ENCODE peak calls at places on chromosomes 13 and 19, in eight cellular contexts. T, C, X, W, Z, V, A and I are unnamed samples.

GRCh38 chr19:42497492-42498226 is 30.6 kb downstream of the CEACAM1 start:
- DNase-seq in T (no peak), C (peak), X (no peak), W (peak), Z (no peak), V (peak), A (no peak), I (no peak)

GRCh38 chr13:54573186-54573585 is 1544.6 kb downstream of the OLFM4 start:
- DNase-seq in T (peak), C (no peak), X (no peak), W (no peak), Z (no peak), V (no peak), A (no peak), I (no peak)

GRCh38 chr13:82356667-82357066 is 1525.6 kb downstream of the SLITRK1 start:
- DNase-seq in T (no peak), C (no peak), X (no peak), W (no peak), Z (no peak), V (peak), A (no peak), I (no peak)

GRCh38 chr13:101242720-101243119 is 173.6 kb downstream of the NALCN start:
- DNase-seq in T (no peak), C (no peak), X (no peak), W (no peak), Z (no peak), V (no peak), A (no peak), I (no peak)

GRCh38 chr13:97856001-97856675 is 97.3 kb upstream of the IPO5 start:
- DNase-seq in T (no peak), C (no peak), X (peak), W (no peak), Z (peak), V (no peak), A (peak), I (no peak)

GRCh38 chr13:91401916-91402315 is 3.5 kb downstream of the GPC5 start:
- DNase-seq in T (no peak), C (no peak), X (no peak), W (no peak), Z (no peak), V (no peak), A (no peak), I (no peak)

GRCh38 chr13:86737334-86737932 is 933.7 kb upstream of the SLITRK5 start:
- DNase-seq in T (no peak), C (no peak), X (no peak), W (no peak), Z (no peak), V (no peak), A (no peak), I (no peak)

GRCh38 chr19:45640849-45641273 is 1.7 kb upstream of the EML2 start:
- DNase-seq in T (no peak), C (no peak), X (no peak), W (peak), Z (no peak), V (no peak), A (no peak), I (no peak)

GRCh38 chr19:5828661-5829566 is 10.6 kb downstream of the FUT6 start:
- DNase-seq in T (no peak), C (no peak), X (peak), W (peak), Z (peak), V (no peak), A (no peak), I (no peak)

GRCh38 chr19:3986260-3987041 is 1.2 kb upstream of the EEF2 start:
- DNase-seq in T (no peak), C (peak), X (no peak), W (peak), Z (peak), V (peak), A (peak), I (no peak)

GRCh38 chr19:13839938-13840750 is 36.8 kb upstream of the NANOS3 start:
- DNase-seq in T (no peak), C (no peak), X (peak), W (peak), Z (no peak), V (peak), A (peak), I (peak)

GRCh38 chr19:11361771-11362731 is 6.8 kb downstream of the PLPPR2 start:
- DNase-seq in T (no peak), C (no peak), X (no peak), W (no peak), Z (no peak), V (no peak), A (no peak), I (no peak)

GRCh38 chr13:27920677-27921420 is 1.0 kb downstream of the PDX1 start:
- DNase-seq in T (no peak), C (no peak), X (no peak), W (no peak), Z (no peak), V (peak), A (no peak), I (no peak)

GRCh38 chr13:30373727-30374126 is 48.6 kb upstream of the UBE2L5 start:
- DNase-seq in T (no peak), C (peak), X (no peak), W (no peak), Z (no peak), V (no peak), A (no peak), I (no peak)

GRCh38 chr13:75124415-75124814 is 357.6 kb downstream of the TBC1D4 start:
- DNase-seq in T (no peak), C (no peak), X (no peak), W (no peak), Z (no peak), V (no peak), A (no peak), I (no peak)

GRCh38 chr13:66859078-66859477 is 371.1 kb downstream of the PCDH9 start:
- DNase-seq in T (no peak), C (no peak), X (no peak), W (no peak), Z (no peak), V (no peak), A (no peak), I (no peak)

GRCh38 chr19:541699-542098 is 2.2 kb upstream of the GZMM start:
- DNase-seq in T (no peak), C (no peak), X (no peak), W (no peak), Z (no peak), V (no peak), A (no peak), I (no peak)

GRCh38 chr19:12868540-12869112 is 12.6 kb downstream of the DNASE2 start:
- DNase-seq in T (no peak), C (no peak), X (no peak), W (no peak), Z (no peak), V (peak), A (no peak), I (no peak)

GRCh38 chr19:17138937-17139598 is 63.5 kb downstream of the MYO9B start:
- DNase-seq in T (no peak), C (no peak), X (no peak), W (peak), Z (peak), V (no peak), A (peak), I (peak)

GRCh38 chr19:3343619-3344502 is 22.5 kb upstream of the NFIC start:
- DNase-seq in T (no peak), C (no peak), X (peak), W (peak), Z (peak), V (peak), A (peak), I (peak)

GRCh38 chr13:33367931-33368330 is 82.4 kb upstream of the STARD13 start:
- DNase-seq in T (no peak), C (peak), X (no peak), W (peak), Z (no peak), V (no peak), A (no peak), I (no peak)

GRCh38 chr13:37443538-37443937 is 155.0 kb downstream of the POSTN start:
- DNase-seq in T (no peak), C (no peak), X (no peak), W (no peak), Z (no peak), V (no peak), A (no peak), I (no peak)

GRCh38 chr13:25945596-25945995 is 106.2 kb downstream of the SHISA2 start:
- DNase-seq in T (no peak), C (no peak), X (no peak), W (no peak), Z (no peak), V (no peak), A (no peak), I (no peak)

GRCh38 chr13:112097770-112098169 is 30.8 kb downstream of the SOX1 start:
- DNase-seq in T (no peak), C (no peak), X (no peak), W (no peak), Z (no peak), V (no peak), A (no peak), I (no peak)

GRCh38 chr13:86788624-86789023 is 882.5 kb upstream of the SLITRK5 start:
- DNase-seq in T (no peak), C (no peak), X (no peak), W (no peak), Z (no peak), V (no peak), A (no peak), I (no peak)

GRCh38 chr19:36215276-36216171 is 618 bp downstream of the ZNF146 start:
- DNase-seq in T (no peak), C (no peak), X (no peak), W (no peak), Z (no peak), V (peak), A (no peak), I (no peak)

GRCh38 chr13:80131204-80131603 is 209.7 kb downstream of the SPRY2 start:
- DNase-seq in T (no peak), C (no peak), X (peak), W (peak), Z (peak), V (peak), A (peak), I (peak)

GRCh38 chr13:98916403-98916802 is 61.5 kb downstream of the DOCK9 start:
- DNase-seq in T (no peak), C (no peak), X (no peak), W (no peak), Z (no peak), V (no peak), A (no peak), I (no peak)

GRCh38 chr19:29927944-29928669 is 13.9 kb upstream of the URI1 start:
- DNase-seq in T (no peak), C (peak), X (no peak), W (no peak), Z (no peak), V (no peak), A (no peak), I (no peak)

GRCh38 chr19:43743059-43743458 is 11.7 kb downstream of the SMG9 start:
- DNase-seq in T (no peak), C (no peak), X (no peak), W (no peak), Z (no peak), V (no peak), A (no peak), I (no peak)

GRCh38 chr19:39408392-39409206 is 2.0 kb downstream of the ZFP36 start:
- DNase-seq in T (no peak), C (no peak), X (peak), W (no peak), Z (no peak), V (peak), A (peak), I (no peak)

GRCh38 chr19:41377977-41378707 is 1.8 kb downstream of the TMEM91 start:
- DNase-seq in T (peak), C (no peak), X (peak), W (no peak), Z (no peak), V (no peak), A (no peak), I (no peak)

GRCh38 chr19:41412953-41413352 is 14.2 kb downstream of the B3GNT8 start:
- DNase-seq in T (no peak), C (no peak), X (no peak), W (no peak), Z (no peak), V (no peak), A (no peak), I (no peak)

GRCh38 chr19:29264897-29265296 is 51.9 kb upstream of the UQCRFS1 start:
- DNase-seq in T (no peak), C (no peak), X (no peak), W (no peak), Z (no peak), V (no peak), A (no peak), I (no peak)

GRCh38 chr19:17242431-17243208 is 3.1 kb downstream of the NR2F6 start:
- DNase-seq in T (no peak), C (no peak), X (no peak), W (no peak), Z (no peak), V (no peak), A (no peak), I (no peak)

GRCh38 chr13:35198821-35199220 is 256.8 kb downstream of the NBEA start:
- DNase-seq in T (no peak), C (no peak), X (no peak), W (no peak), Z (no peak), V (no peak), A (no peak), I (no peak)

GRCh38 chr19:30879225-30879624 is 470.0 kb downstream of the TSHZ3 start:
- DNase-seq in T (no peak), C (no peak), X (no peak), W (no peak), Z (no peak), V (no peak), A (no peak), I (no peak)

GRCh38 chr19:34145741-34146202 is 26.5 kb upstream of the LSM14A start:
- DNase-seq in T (no peak), C (no peak), X (peak), W (peak), Z (peak), V (peak), A (no peak), I (no peak)

GRCh38 chr19:38228491-38229439 is 4.7 kb upstream of the DPF1 start:
- DNase-seq in T (no peak), C (no peak), X (no peak), W (no peak), Z (no peak), V (no peak), A (no peak), I (no peak)

GRCh38 chr13:41588899-41589298 is 131.5 kb downstream of the RGCC start:
- DNase-seq in T (no peak), C (no peak), X (no peak), W (no peak), Z (no peak), V (peak), A (no peak), I (no peak)

GRCh38 chr19:19470579-19470978 is 44.8 kb downstream of the TSSK6 start:
- DNase-seq in T (no peak), C (no peak), X (no peak), W (no peak), Z (no peak), V (no peak), A (no peak), I (no peak)

GRCh38 chr19:19471682-19472081 is 43.7 kb downstream of the TSSK6 start:
- DNase-seq in T (no peak), C (no peak), X (no peak), W (no peak), Z (no peak), V (no peak), A (no peak), I (no peak)

GRCh38 chr19:19466201-19466600 is 49.1 kb downstream of the TSSK6 start:
- DNase-seq in T (no peak), C (no peak), X (no peak), W (no peak), Z (no peak), V (no peak), A (no peak), I (no peak)

GRCh38 chr19:19465436-19466070 is 49.8 kb downstream of the TSSK6 start:
- DNase-seq in T (no peak), C (no peak), X (no peak), W (no peak), Z (no peak), V (no peak), A (no peak), I (no peak)

DNA sequence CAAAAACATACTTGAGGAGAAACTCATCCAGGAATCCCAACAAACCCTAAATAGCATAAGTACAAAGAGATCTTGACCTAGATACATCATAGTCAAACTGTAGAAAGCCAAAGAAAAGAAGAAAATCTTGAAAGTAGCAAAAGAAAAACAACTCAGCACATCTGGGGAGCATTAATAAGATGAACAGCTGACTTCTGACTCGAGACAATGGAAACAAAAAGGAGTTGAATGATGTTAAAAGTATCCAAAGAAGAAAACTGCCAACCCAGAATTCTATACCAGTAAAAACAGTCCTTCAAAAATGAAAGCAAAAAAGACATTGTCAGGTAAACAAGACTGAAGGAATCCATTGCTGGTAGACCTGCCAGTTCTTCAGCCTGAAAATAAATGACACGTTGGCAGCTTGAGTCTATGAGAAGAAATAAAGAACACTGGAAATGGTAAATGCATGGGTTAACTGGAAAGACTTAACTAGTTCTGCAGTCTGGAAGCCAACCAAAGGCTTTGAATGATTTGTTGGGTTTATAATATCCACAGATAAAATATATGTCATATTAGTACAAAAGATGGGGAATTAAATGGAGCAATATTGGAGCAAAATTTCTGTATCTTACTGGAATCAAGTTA is 46.8 kb downstream of the TSSK6 start:
- DNase-seq in T (no peak), C (no peak), X (no peak), W (no peak), Z (no peak), V (peak), A (no peak), I (no peak)
- TF ChIP-seq POLR2A in T (no peak), C (no peak), X (no peak), W (no peak), Z (no peak), V (no peak), A (no peak), I (no peak)

DNA sequence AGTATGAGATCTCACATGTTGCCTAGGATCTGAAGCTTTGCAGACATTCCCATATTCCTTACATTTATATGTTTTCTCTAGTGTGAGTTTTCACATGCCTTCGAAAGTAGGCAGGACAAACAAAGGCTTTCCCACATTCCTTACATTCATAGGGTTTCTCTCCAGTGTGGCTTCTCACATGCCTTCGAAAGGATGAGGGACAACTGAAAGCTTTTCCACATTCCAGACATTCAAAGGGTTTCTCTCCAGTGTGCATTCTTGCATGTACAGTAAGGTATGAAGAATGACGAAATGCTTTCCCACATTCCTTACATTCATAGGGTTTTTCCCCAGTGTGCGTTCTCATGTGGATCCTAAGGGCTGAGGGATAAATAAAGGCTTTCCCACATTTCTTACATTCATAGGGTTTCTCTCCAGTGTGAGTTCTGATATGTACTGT is 14.2 kb downstream of the ZNF699 start:
- DNase-seq in T (no peak), C (no peak), X (no peak), W (no peak), Z (no peak), V (peak), A (no peak), I (no peak)
- H3K4me3 ChIP-seq in T (no peak), C (no peak), X (no peak), W (no peak), Z (no peak), V (no peak), A (no peak), I (no peak)

DNA sequence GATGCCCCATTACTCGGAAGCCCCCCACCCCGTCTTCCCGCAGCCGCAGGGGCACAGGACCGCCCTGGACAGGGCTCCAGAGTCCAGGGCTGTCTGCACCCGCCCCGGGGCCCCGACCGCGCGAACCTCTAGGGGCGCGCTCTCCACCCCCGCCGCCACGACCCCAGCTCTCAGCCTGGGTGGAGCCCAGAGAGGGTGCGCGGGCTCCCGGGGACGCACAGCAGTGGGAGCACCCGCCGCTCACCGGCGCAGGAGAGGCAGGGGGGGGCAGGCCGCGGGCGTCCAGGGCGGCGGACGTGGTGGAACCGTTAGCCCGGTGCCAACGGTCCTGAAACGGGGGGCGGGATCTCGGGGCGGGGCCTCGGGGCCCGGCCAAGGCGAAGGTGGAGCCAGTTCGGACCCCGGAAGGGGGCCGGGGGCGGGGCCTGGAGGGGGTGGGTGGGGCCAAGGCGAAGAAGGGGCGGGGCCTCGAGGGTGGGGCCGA is at the start of gene ATP8B3:
- DNase-seq in T (no peak), C (no peak), X (no peak), W (peak), Z (no peak), V (no peak), A (no peak), I (no peak)
- TF ChIP-seq CTCF in T (peak), C (peak), X (no peak), W (no peak), Z (no peak), V (no peak), A (no peak), I (no peak)

DNA sequence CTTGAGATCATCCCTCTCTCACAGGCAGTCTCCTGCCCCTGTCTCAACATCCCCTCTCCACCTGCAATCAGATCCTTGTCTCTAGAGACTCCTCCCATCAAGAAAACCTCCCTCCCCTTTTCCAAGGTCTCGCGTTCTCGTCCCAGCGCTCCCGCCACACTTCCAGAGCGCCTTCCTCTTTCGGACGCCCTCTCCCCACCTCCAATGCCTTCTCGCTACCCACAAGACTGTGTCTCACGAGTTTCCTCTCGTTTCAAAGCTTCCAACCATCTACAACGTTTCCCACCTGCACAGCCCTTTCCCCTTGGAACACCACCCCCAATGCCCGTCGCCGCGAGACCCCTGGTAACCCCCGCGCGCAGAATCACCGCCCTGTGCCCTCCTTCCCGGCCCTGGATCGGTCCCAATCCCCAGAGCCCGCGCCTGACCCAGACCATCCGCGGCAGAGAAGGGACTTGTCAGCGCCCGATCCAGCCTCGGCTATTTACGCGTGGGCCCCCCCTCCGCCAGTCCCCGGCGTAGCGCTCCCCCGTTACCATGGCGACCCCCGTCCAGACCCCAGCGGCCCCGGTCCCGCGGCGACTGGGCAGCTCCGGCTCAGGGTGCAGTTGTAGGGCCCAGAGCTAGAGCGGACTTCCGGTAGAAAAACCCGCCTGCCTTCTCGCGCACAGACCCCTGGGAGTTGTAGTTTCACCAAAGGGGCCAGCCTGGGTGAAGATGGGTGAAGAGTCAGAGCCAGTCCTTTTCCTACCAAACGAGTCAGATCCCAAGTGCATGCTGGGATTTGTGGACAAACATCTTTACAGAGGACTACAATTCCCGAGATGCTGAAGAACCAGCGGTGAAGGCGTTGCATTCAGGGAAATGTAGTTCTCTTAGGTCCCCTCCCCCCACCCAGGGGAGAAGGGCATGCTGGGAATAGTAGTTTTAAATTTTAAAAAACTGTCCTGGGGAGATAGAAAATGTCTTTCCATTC is at the start of gene AP2S1:
- DNase-seq in T (peak), C (peak), X (peak), W (peak), Z (peak), V (peak), A (peak), I (peak)
- TF ChIP-seq POLR2A in T (peak), C (peak), X (peak), W (peak), Z (no peak), V (peak), A (peak), I (peak)

GRCh38 chr13:99977334-99977911 is 4.2 kb upstream of the ZIC2 start:
- DNase-seq in T (no peak), C (no peak), X (no peak), W (no peak), Z (no peak), V (no peak), A (no peak), I (no peak)
- H3K4me3 ChIP-seq in T (peak), C (no peak), X (no peak), W (no peak), Z (no peak), V (no peak), A (no peak), I (no peak)